ENCODE peak calls at places on chromosome 14, in seven cellular contexts. K, P, D, R, M, L and I are unnamed samples.
A peak's percentile ranks its signal among the peaks of the same experiment; 100 is the strongest.

GRCh38 chr14:31420013-31420318 is 384 bp downstream of the HEATR5A start:
- DNase-seq in K (peak; percentile 21), P (peak; percentile 27), D (peak; percentile 76), R (no peak), M (peak; percentile 20), L (no peak), I (peak; percentile 99)

GRCh38 chr14:101509730-101510371 is 51.4 kb upstream of the DIO3 start:
- DNase-seq in K (no peak), P (no peak), D (peak; percentile 10), R (no peak), M (no peak), L (no peak), I (no peak)

GRCh38 chr14:60102389-60102788 is 10.7 kb downstream of the PCNX4 start:
- DNase-seq in K (no peak), P (no peak), D (no peak), R (no peak), M (no peak), L (no peak), I (no peak)

GRCh38 chr14:88481089-88481488 is 73.7 kb downstream of the PTPN21 start:
- DNase-seq in K (no peak), P (no peak), D (no peak), R (no peak), M (no peak), L (no peak), I (no peak)

GRCh38 chr14:29144598-29144997 is 378.0 kb downstream of the FOXG1 start:
- DNase-seq in K (no peak), P (no peak), D (no peak), R (no peak), M (no peak), L (no peak), I (no peak)

GRCh38 chr14:64220466-64220865 is 73.7 kb downstream of the ESR2 start:
- DNase-seq in K (no peak), P (no peak), D (peak; percentile 73), R (peak; percentile 51), M (no peak), L (no peak), I (no peak)

GRCh38 chr14:45247427-45247826 is 5.6 kb downstream of the MIS18BP1 start:
- DNase-seq in K (no peak), P (no peak), D (no peak), R (no peak), M (no peak), L (no peak), I (no peak)

GRCh38 chr14:22872833-22873520 is 1.4 kb downstream of the LRP10 start:
- DNase-seq in K (no peak), P (no peak), D (no peak), R (no peak), M (no peak), L (no peak), I (no peak)

GRCh38 chr14:104715416-104715815 is 8.6 kb upstream of the ADSS1 start:
- DNase-seq in K (no peak), P (no peak), D (no peak), R (no peak), M (no peak), L (no peak), I (no peak)

GRCh38 chr14:92397140-92397815 is 74.3 kb downstream of the SLC24A4 start:
- DNase-seq in K (no peak), P (no peak), D (no peak), R (no peak), M (no peak), L (no peak), I (no peak)

GRCh38 chr14:77036484-77037337 is 8.2 kb upstream of the IRF2BPL start:
- DNase-seq in K (peak; percentile 64), P (no peak), D (no peak), R (no peak), M (no peak), L (no peak), I (no peak)

GRCh38 chr14:69363055-69363454 is 35.0 kb downstream of the ERH start:
- DNase-seq in K (no peak), P (no peak), D (peak; percentile 53), R (peak; percentile 30), M (no peak), L (no peak), I (no peak)